ENCODE peak calls at places on chromosomes 12 and 14, in ten cellular contexts. Q, C, E, O, S, V, J, X, D and U are unnamed samples.

GRCh38 chr14:32183151-32184048 is 18.4 kb upstream of the RNU6-7 start:
- DNase-seq in S (no peak), X (no peak), J (no peak), O (no peak), D (no peak), Q (no peak), V (no peak), C (no peak), E (no peak), U (no peak)

GRCh38 chr12:122099280-122099749 is 20.8 kb downstream of the MLXIP start:
- DNase-seq in V (no peak), C (peak; percentile 44), E (no peak), X (no peak), Q (no peak), J (no peak), O (no peak), D (no peak), S (no peak), U (no peak)

GRCh38 chr12:112340983-112341840 is 41.0 kb downstream of the HECTD4 start:
- DNase-seq in J (no peak), S (no peak), X (no peak), C (no peak), D (no peak), E (no peak), V (no peak), O (no peak), Q (no peak), U (no peak)

GRCh38 chr12:57893460-57894353 is 47.2 kb upstream of the CTDSP2 start:
- DNase-seq in S (peak; percentile 83), Q (peak; percentile 77), C (peak; percentile 88), D (peak; percentile 84), J (peak; percentile 93), O (peak; percentile 74), X (peak; percentile 42), E (peak; percentile 93), V (peak; percentile 94), U (no peak)

GRCh38 chr12:1518763-1519516 is 75.4 kb downstream of the FBXL14 start:
- DNase-seq in Q (no peak), V (peak; percentile 40), C (no peak), E (peak; percentile 65), S (peak; percentile 81), X (peak; percentile 35), J (peak; percentile 92), O (no peak), D (no peak), U (no peak)

GRCh38 chr12:53806689-53807088 is 54.9 kb upstream of the CISTR start:
- DNase-seq in V (peak; percentile 38), C (no peak), O (no peak), J (peak; percentile 77), S (peak; percentile 49), D (no peak), Q (no peak), E (no peak), X (no peak), U (no peak)

GRCh38 chr14:101865288-101865687 is 99.1 kb upstream of the DYNC1H1 start:
- DNase-seq in X (no peak), D (no peak), S (no peak), O (no peak), Q (no peak), V (no peak), E (no peak), J (no peak), C (no peak), U (no peak)

GRCh38 chr14:105039458-105040205 is 18.7 kb upstream of the CDCA4 start:
- DNase-seq in C (no peak), O (no peak), S (no peak), X (no peak), Q (no peak), V (no peak), D (no peak), J (no peak), E (no peak), U (no peak)

GRCh38 chr14:90381999-90382451 is 14.8 kb upstream of the CALM1 start:
- DNase-seq in J (peak; percentile 12), V (peak; percentile 85), E (peak; percentile 77), Q (peak; percentile 78), S (no peak), C (peak; percentile 92), X (peak; percentile 32), O (no peak), D (peak; percentile 89), U (no peak)

GRCh38 chr12:109835827-109836226 is 2.6 kb upstream of the TRPV4 start:
- DNase-seq in V (no peak), C (no peak), J (no peak), X (no peak), D (no peak), E (no peak), O (no peak), S (no peak), Q (no peak), U (no peak)

GRCh38 chr12:32107376-32108267 is 975 bp downstream of the BICD1 start:
- DNase-seq in S (peak; percentile 68), C (peak; percentile 50), Q (no peak), X (peak; percentile 14), V (peak; percentile 19), O (peak; percentile 8), E (no peak), D (peak; percentile 13), J (peak; percentile 76), U (peak; percentile 35)

GRCh38 chr14:73785336-73785833 is 66.2 kb upstream of the PTGR2 start:
- DNase-seq in X (no peak), E (no peak), Q (no peak), V (peak; percentile 72), C (peak; percentile 70), J (peak; percentile 92), O (no peak), D (no peak), S (peak; percentile 64), U (no peak)

GRCh38 chr12:104805186-104805585 is 152.9 kb downstream of the SLC41A2 start:
- DNase-seq in S (peak; percentile 81), V (no peak), D (no peak), Q (no peak), C (no peak), X (no peak), E (no peak), O (no peak), J (peak; percentile 70), U (no peak)
- TF ChIP-seq CTCF in S (no peak), V (no peak), D (no peak), Q (no peak), C (no peak), X (no peak), E (no peak), O (no peak), J (no peak), U (no peak)

GRCh38 chr12:80195143-80195726 is 95.9 kb downstream of the OTOGL start:
- DNase-seq in E (no peak), C (peak; percentile 50), D (no peak), Q (no peak), O (no peak), J (peak; percentile 75), X (no peak), V (peak; percentile 76), S (peak; percentile 69), U (peak; percentile 26)
- TF ChIP-seq CTCF in E (peak; percentile 48), C (peak; percentile 32), D (peak; percentile 9), Q (no peak), O (peak; percentile 59), J (peak; percentile 86), X (peak; percentile 30), V (peak; percentile 75), S (peak; percentile 88), U (no peak)

GRCh38 chr12:124508323-124509096 is 58.9 kb downstream of the NCOR2 start:
- DNase-seq in O (no peak), C (peak; percentile 59), Q (peak; percentile 45), D (no peak), E (no peak), X (peak; percentile 49), S (no peak), J (peak; percentile 61), V (no peak), U (peak; percentile 73)

GRCh38 chr12:124509676-124510300 is 57.6 kb downstream of the NCOR2 start:
- DNase-seq in E (no peak), X (peak; percentile 61), S (peak; percentile 81), D (peak; percentile 81), Q (peak; percentile 71), V (peak; percentile 63), J (peak; percentile 73), O (no peak), C (no peak), U (no peak)

GRCh38 chr12:124511259-124511985 is 56.0 kb downstream of the NCOR2 start:
- DNase-seq in Q (no peak), E (no peak), X (no peak), V (no peak), D (no peak), J (no peak), C (no peak), S (no peak), O (no peak), U (no peak)

GRCh38 chr12:124509300-124509675 is 58.1 kb downstream of the NCOR2 start:
- DNase-seq in O (no peak), E (no peak), D (no peak), Q (no peak), C (no peak), X (no peak), J (no peak), V (no peak), S (no peak), U (no peak)

DNA sequence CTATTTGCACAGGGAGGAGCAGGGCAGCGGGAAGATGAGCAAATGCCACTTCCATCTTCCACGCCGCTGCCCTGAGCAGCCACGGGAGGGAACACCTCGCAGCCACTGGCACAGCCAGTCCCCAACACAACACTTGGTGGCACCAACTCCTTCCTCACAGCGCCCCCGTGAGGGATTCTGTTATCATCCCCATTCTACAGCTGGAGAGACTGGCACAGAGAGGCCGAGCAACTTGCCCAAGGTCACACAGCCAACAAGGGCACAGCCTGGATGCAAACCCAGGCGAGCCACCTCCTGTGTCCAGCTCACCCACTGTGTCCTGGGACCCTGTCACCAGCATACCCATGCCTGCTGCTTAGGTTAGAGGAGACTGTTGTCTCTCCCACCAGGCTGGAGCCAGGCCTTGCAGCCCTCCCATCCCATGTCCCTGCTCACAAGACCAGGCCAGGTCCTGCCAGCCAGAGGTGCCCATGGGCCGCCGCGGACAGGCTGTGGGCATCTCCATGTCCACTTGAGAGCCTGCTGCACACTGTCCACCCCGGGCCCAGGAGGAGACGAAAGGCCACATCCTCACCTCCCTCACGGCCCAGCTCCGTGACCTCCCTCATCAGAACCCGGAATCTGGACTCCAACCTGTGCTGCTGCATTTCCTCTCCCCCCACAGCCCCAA is 57.0 kb downstream of the NCOR2 start:
- DNase-seq in E (no peak), Q (peak; percentile 51), D (peak; percentile 52), X (no peak), J (no peak), S (no peak), V (no peak), O (no peak), C (no peak), U (no peak)
- TF ChIP-seq CTCF in E (no peak), Q (no peak), D (no peak), X (peak; percentile 26), J (no peak), S (no peak), V (peak; percentile 11), O (no peak), C (no peak), U (no peak)

DNA sequence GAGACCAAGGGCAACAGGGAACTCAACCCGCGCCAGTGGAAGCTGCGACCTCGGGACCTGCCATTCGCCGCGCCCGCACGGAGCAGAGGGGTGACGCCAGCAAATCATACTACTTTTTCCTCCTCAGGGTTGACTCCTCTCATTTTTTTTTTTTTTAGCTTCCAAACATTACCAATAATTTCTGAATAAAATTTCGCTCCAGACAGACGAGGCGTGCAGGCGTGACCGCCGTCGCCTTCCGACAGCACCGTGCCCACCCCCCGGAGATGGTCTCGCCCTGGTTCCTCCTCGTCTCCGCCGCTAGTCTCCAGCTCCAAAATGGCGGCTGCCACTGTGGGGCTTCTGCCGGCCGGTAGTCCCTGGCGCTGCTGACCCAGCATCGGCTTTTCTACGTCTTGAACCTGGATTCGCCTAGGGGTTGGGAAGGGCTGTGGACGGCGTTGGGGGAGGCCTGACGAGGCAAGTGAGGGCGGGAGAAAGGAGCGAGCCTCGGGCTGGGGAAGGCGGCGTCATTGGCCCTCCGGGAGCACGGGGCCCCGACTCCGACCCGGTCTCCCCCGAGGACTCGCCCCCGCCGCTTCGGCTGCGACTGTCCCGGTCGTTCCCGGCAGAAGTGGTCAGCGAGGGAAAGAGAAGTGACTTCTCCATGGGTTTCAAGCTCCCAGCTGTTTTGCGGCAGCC is at the start of the genes CPSF2 and NDUFB1:
- DNase-seq in D (peak; percentile 77), Q (peak; percentile 75), C (peak; percentile 91), X (peak; percentile 81), S (peak; percentile 64), O (peak; percentile 31), E (peak; percentile 93), J (peak; percentile 65), V (peak; percentile 90), U (peak; percentile 95)
- TF ChIP-seq CTCF in D (no peak), Q (no peak), C (no peak), X (no peak), S (no peak), O (peak; percentile 35), E (no peak), J (no peak), V (no peak), U (no peak)